ENCODE peak calls at places on chromosome 2, in ten cellular contexts. One of them, this sample, is unnamed.
A peak's percentile ranks its signal among the peaks of the same experiment; 100 is the strongest.

GRCh38 chr2:207107551-207107950 is 58.2 kb downstream of the KLF7 start:
- DNase-seq in choroid plexus epithelial cell: no peak
- DNase-seq in IMR-90: no peak
- DNase-seq in breast epithelium: no peak
- DNase-seq in GM12865: no peak
- DNase-seq in cardiac muscle cell: no peak
- DNase-seq in bronchial epithelial cell: no peak
- DNase-seq in HFF-Myc: no peak
- DNase-seq in fibroblast of mammary gland: no peak
- DNase-seq in kidney epithelial cell: no peak
- DNase-seq in this sample: no peak

GRCh38 chr2:21261591-21261990 is 137.8 kb downstream of the TDRD15 start:
- DNase-seq in IMR-90: no peak
- DNase-seq in fibroblast of mammary gland: no peak
- DNase-seq in breast epithelium: no peak
- DNase-seq in cardiac muscle cell: peak; percentile 29
- DNase-seq in GM12865: no peak
- DNase-seq in choroid plexus epithelial cell: no peak
- DNase-seq in kidney epithelial cell: no peak
- DNase-seq in HFF-Myc: no peak
- DNase-seq in bronchial epithelial cell: no peak
- DNase-seq in this sample: no peak

GRCh38 chr2:236968101-236968886 is 117.4 kb upstream of the COPS8 start:
- DNase-seq in choroid plexus epithelial cell: no peak
- DNase-seq in HFF-Myc: no peak
- DNase-seq in IMR-90: no peak
- DNase-seq in GM12865: no peak
- DNase-seq in cardiac muscle cell: no peak
- DNase-seq in bronchial epithelial cell: no peak
- DNase-seq in kidney epithelial cell: no peak
- DNase-seq in breast epithelium: no peak
- DNase-seq in fibroblast of mammary gland: no peak
- DNase-seq in this sample: no peak

GRCh38 chr2:105769504-105769903 is 24.8 kb downstream of the NCK2 start:
- DNase-seq in fibroblast of mammary gland: no peak
- DNase-seq in HFF-Myc: no peak
- DNase-seq in bronchial epithelial cell: no peak
- DNase-seq in GM12865: no peak
- DNase-seq in breast epithelium: no peak
- DNase-seq in choroid plexus epithelial cell: no peak
- DNase-seq in IMR-90: no peak
- DNase-seq in kidney epithelial cell: no peak
- DNase-seq in cardiac muscle cell: no peak
- DNase-seq in this sample: peak; percentile 46

GRCh38 chr2:195150819-195151218 is 506.2 kb upstream of the SLC39A10 start:
- DNase-seq in IMR-90: no peak
- DNase-seq in HFF-Myc: no peak
- DNase-seq in fibroblast of mammary gland: no peak
- DNase-seq in bronchial epithelial cell: no peak
- DNase-seq in breast epithelium: no peak
- DNase-seq in choroid plexus epithelial cell: no peak
- DNase-seq in kidney epithelial cell: no peak
- DNase-seq in GM12865: no peak
- DNase-seq in cardiac muscle cell: no peak
- DNase-seq in this sample: no peak

GRCh38 chr2:196718796-196719564 is 79.5 kb downstream of the CCDC150 start:
- DNase-seq in fibroblast of mammary gland: peak; percentile 92
- DNase-seq in IMR-90: peak; percentile 75
- DNase-seq in cardiac muscle cell: peak; percentile 52
- DNase-seq in kidney epithelial cell: peak; percentile 43
- DNase-seq in bronchial epithelial cell: no peak
- DNase-seq in breast epithelium: no peak
- DNase-seq in GM12865: no peak
- DNase-seq in HFF-Myc: peak; percentile 48
- DNase-seq in choroid plexus epithelial cell: peak; percentile 91
- DNase-seq in this sample: peak; percentile 60

GRCh38 chr2:109129921-109130725 is 1.1 kb downstream of the SH3RF3 start:
- DNase-seq in GM12865: peak; percentile 29
- DNase-seq in fibroblast of mammary gland: peak; percentile 29
- DNase-seq in bronchial epithelial cell: no peak
- DNase-seq in HFF-Myc: no peak
- DNase-seq in breast epithelium: no peak
- DNase-seq in cardiac muscle cell: no peak
- DNase-seq in kidney epithelial cell: no peak
- DNase-seq in choroid plexus epithelial cell: peak; percentile 23
- DNase-seq in IMR-90: peak; percentile 56
- DNase-seq in this sample: no peak

GRCh38 chr2:151260492-151261239 is 997 bp downstream of the RBM43 start:
- DNase-seq in fibroblast of mammary gland: peak; percentile 52
- DNase-seq in HFF-Myc: no peak
- DNase-seq in IMR-90: peak; percentile 43
- DNase-seq in GM12865: no peak
- DNase-seq in choroid plexus epithelial cell: peak; percentile 51
- DNase-seq in cardiac muscle cell: no peak
- DNase-seq in kidney epithelial cell: no peak
- DNase-seq in breast epithelium: no peak
- DNase-seq in bronchial epithelial cell: peak; percentile 34
- DNase-seq in this sample: peak; percentile 58

GRCh38 chr2:66270247-66270646 is 164.7 kb upstream of the MEIS1 start:
- DNase-seq in HFF-Myc: no peak
- DNase-seq in choroid plexus epithelial cell: no peak
- DNase-seq in fibroblast of mammary gland: no peak
- DNase-seq in breast epithelium: no peak
- DNase-seq in kidney epithelial cell: no peak
- DNase-seq in GM12865: no peak
- DNase-seq in bronchial epithelial cell: peak; percentile 45
- DNase-seq in cardiac muscle cell: no peak
- DNase-seq in IMR-90: no peak
- DNase-seq in this sample: no peak

GRCh38 chr2:173148520-173148919 is 72.9 kb downstream of the MAP3K20 start:
- DNase-seq in breast epithelium: no peak
- DNase-seq in fibroblast of mammary gland: no peak
- DNase-seq in HFF-Myc: no peak
- DNase-seq in cardiac muscle cell: no peak
- DNase-seq in choroid plexus epithelial cell: peak; percentile 57
- DNase-seq in IMR-90: peak; percentile 23
- DNase-seq in kidney epithelial cell: no peak
- DNase-seq in GM12865: no peak
- DNase-seq in bronchial epithelial cell: peak; percentile 74
- DNase-seq in this sample: peak; percentile 57

GRCh38 chr2:31038385-31038784 is 99.9 kb downstream of the GALNT14 start:
- DNase-seq in breast epithelium: no peak
- DNase-seq in GM12865: no peak
- DNase-seq in kidney epithelial cell: no peak
- DNase-seq in bronchial epithelial cell: no peak
- DNase-seq in IMR-90: no peak
- DNase-seq in cardiac muscle cell: no peak
- DNase-seq in HFF-Myc: no peak
- DNase-seq in fibroblast of mammary gland: no peak
- DNase-seq in choroid plexus epithelial cell: no peak
- DNase-seq in this sample: no peak

DNA sequence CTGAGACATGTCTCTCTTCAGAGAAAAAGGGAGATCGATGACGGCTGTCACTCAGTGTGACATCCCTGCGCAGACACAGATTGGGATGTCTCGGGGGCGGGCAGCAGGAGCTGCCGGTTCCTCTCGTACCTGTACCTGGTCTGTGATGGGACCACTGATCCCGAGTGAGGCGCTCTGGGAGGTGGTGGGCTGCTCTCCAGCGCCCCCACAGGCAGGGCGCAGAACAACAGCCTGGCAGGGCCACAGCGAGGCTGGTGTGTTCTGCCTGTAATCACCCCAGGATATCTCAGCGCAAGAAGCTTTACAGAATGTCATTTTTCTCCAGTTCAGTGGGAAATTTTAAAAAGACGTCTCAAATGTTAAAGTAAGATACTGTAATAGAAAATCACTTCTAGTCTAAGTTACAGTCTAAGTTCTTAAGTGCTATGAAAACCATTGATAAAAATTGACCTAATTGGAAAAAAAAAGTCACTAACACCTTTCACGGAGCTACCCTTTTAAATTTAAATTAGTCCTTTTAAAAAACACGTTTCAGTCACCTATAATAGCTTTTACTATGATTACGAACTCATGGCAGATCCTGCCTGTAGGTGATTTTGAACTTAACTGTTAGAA is 189.8 kb downstream of the SNTG2 start:
- DNase-seq in fibroblast of mammary gland: no peak
- DNase-seq in choroid plexus epithelial cell: peak; percentile 34
- DNase-seq in cardiac muscle cell: peak; percentile 48
- DNase-seq in breast epithelium: no peak
- DNase-seq in GM12865: no peak
- DNase-seq in kidney epithelial cell: no peak
- DNase-seq in bronchial epithelial cell: no peak
- DNase-seq in HFF-Myc: no peak
- DNase-seq in IMR-90: no peak
- DNase-seq in this sample: no peak
- TF ChIP-seq CTCF in fibroblast of mammary gland: peak; percentile 62
- TF ChIP-seq CTCF in choroid plexus epithelial cell: peak; percentile 91
- TF ChIP-seq CTCF in cardiac muscle cell: peak; percentile 68
- TF ChIP-seq CTCF in breast epithelium: peak; percentile 55
- TF ChIP-seq CTCF in GM12865: peak; percentile 66
- TF ChIP-seq CTCF in kidney epithelial cell: peak; percentile 90
- TF ChIP-seq CTCF in bronchial epithelial cell: peak; percentile 54
- TF ChIP-seq CTCF in HFF-Myc: peak; percentile 74
- TF ChIP-seq CTCF in IMR-90: peak; percentile 60
- TF ChIP-seq CTCF in this sample: peak; percentile 76

GRCh38 chr2:10120938-10121574 is 1.5 kb upstream of the RRM2 start:
- DNase-seq in bronchial epithelial cell: no peak
- DNase-seq in kidney epithelial cell: no peak
- DNase-seq in IMR-90: peak; percentile 21
- DNase-seq in breast epithelium: no peak
- DNase-seq in choroid plexus epithelial cell: peak; percentile 45
- DNase-seq in fibroblast of mammary gland: peak; percentile 43
- DNase-seq in cardiac muscle cell: no peak
- DNase-seq in HFF-Myc: no peak
- DNase-seq in GM12865: peak; percentile 64
- DNase-seq in this sample: no peak
- H3K4me3 ChIP-seq in bronchial epithelial cell: peak overlapping the region; percentile 50
- H3K4me3 ChIP-seq in kidney epithelial cell: peak overlapping the region; percentile 74
- H3K4me3 ChIP-seq in IMR-90: peak overlapping the region; percentile 74
- H3K4me3 ChIP-seq in breast epithelium: peak overlapping the region; percentile 50
- H3K4me3 ChIP-seq in choroid plexus epithelial cell: peak overlapping the region; percentile 78
- H3K4me3 ChIP-seq in fibroblast of mammary gland: peak overlapping the region; percentile 76
- H3K4me3 ChIP-seq in cardiac muscle cell: peak overlapping the region; percentile 48
- H3K4me3 ChIP-seq in HFF-Myc: peak overlapping the region; percentile 91
- H3K4me3 ChIP-seq in GM12865: peak overlapping the region; percentile 90
- H3K4me3 ChIP-seq in this sample: peak overlapping the region; percentile 65

DNA sequence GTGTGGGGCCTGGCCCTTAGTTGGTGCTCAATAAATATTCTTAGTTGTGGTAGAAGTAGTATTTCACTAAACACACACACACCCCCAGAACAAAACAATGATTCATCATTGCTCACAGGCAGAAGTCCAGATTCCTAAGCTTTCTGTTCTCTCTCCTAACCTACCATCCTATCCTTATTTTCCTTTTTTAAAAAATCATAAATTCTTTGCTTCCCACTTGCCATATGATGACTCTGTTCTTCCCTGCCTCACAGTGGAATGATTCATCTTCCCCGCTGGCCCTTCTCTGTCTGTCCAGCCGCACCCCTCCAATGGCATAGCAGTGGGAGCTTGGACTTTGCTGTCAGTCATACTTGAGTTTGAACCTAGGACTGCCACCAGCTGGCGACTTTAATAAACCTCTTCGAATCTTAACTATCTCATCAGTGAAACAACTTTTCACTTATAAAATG is 5.2 kb downstream of the EML6 start:
- DNase-seq in IMR-90: peak; percentile 88
- DNase-seq in cardiac muscle cell: no peak
- DNase-seq in breast epithelium: no peak
- DNase-seq in choroid plexus epithelial cell: peak; percentile 75
- DNase-seq in kidney epithelial cell: peak; percentile 31
- DNase-seq in fibroblast of mammary gland: peak; percentile 96
- DNase-seq in bronchial epithelial cell: peak; percentile 93
- DNase-seq in GM12865: no peak
- DNase-seq in HFF-Myc: peak; percentile 51
- DNase-seq in this sample: peak; percentile 87
- TF ChIP-seq CTCF in IMR-90: no peak
- TF ChIP-seq CTCF in cardiac muscle cell: no peak
- TF ChIP-seq CTCF in breast epithelium: no peak
- TF ChIP-seq CTCF in choroid plexus epithelial cell: peak; percentile 19
- TF ChIP-seq CTCF in kidney epithelial cell: no peak
- TF ChIP-seq CTCF in fibroblast of mammary gland: no peak
- TF ChIP-seq CTCF in bronchial epithelial cell: no peak
- TF ChIP-seq CTCF in GM12865: no peak
- TF ChIP-seq CTCF in HFF-Myc: no peak
- TF ChIP-seq CTCF in this sample: peak; percentile 2

GRCh38 chr2:100562613-100563406 is at the start of gene PDCL3:
- DNase-seq in GM12865: peak; percentile 99
- DNase-seq in fibroblast of mammary gland: peak; percentile 99
- DNase-seq in cardiac muscle cell: peak; percentile 98
- DNase-seq in IMR-90: peak; percentile 99
- DNase-seq in bronchial epithelial cell: peak; percentile 97
- DNase-seq in HFF-Myc: peak; percentile 99
- DNase-seq in kidney epithelial cell: peak; percentile 98
- DNase-seq in choroid plexus epithelial cell: peak; percentile 100
- DNase-seq in breast epithelium: peak; percentile 92
- DNase-seq in this sample: peak; percentile 99

GRCh38 chr2:100561191-100561590 is 1.6 kb upstream of the PDCL3 start:
- DNase-seq in GM12865: no peak
- DNase-seq in HFF-Myc: no peak
- DNase-seq in kidney epithelial cell: no peak
- DNase-seq in cardiac muscle cell: no peak
- DNase-seq in choroid plexus epithelial cell: no peak
- DNase-seq in bronchial epithelial cell: peak; percentile 71
- DNase-seq in breast epithelium: no peak
- DNase-seq in IMR-90: no peak
- DNase-seq in fibroblast of mammary gland: peak; percentile 5
- DNase-seq in this sample: no peak

GRCh38 chr2:100554788-100555407 is 7.9 kb upstream of the PDCL3 start:
- DNase-seq in kidney epithelial cell: no peak
- DNase-seq in fibroblast of mammary gland: no peak
- DNase-seq in breast epithelium: no peak
- DNase-seq in GM12865: no peak
- DNase-seq in choroid plexus epithelial cell: no peak
- DNase-seq in bronchial epithelial cell: no peak
- DNase-seq in HFF-Myc: no peak
- DNase-seq in cardiac muscle cell: no peak
- DNase-seq in IMR-90: no peak
- DNase-seq in this sample: no peak

GRCh38 chr2:100563407-100564247 is 834 bp downstream of the PDCL3 start:
- DNase-seq in HFF-Myc: no peak
- DNase-seq in choroid plexus epithelial cell: no peak
- DNase-seq in fibroblast of mammary gland: no peak
- DNase-seq in bronchial epithelial cell: no peak
- DNase-seq in kidney epithelial cell: no peak
- DNase-seq in breast epithelium: no peak
- DNase-seq in IMR-90: no peak
- DNase-seq in GM12865: no peak
- DNase-seq in cardiac muscle cell: no peak
- DNase-seq in this sample: no peak

DNA sequence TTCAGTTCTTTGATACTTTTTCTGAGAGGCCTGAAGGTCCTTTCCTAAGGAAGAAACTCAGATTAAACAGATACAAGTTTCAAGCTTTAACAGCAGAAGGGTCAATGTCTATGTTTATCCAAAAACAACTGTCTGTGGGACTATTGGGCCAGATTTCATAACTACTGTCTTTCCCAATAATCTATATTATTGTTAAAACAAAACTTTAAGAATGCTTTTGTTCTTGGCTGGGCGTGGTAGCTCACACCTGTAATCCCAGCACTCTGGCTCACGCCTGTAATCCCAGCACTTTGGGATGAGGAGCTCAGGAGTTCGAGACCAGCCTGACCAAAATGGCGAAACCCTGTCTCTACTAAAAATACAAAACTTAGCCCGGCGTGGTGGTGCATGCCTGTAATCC is 2.4 kb upstream of the PDCL3 start:
- DNase-seq in kidney epithelial cell: no peak
- DNase-seq in GM12865: no peak
- DNase-seq in choroid plexus epithelial cell: no peak
- DNase-seq in HFF-Myc: no peak
- DNase-seq in fibroblast of mammary gland: no peak
- DNase-seq in bronchial epithelial cell: no peak
- DNase-seq in cardiac muscle cell: no peak
- DNase-seq in IMR-90: no peak
- DNase-seq in breast epithelium: no peak
- DNase-seq in this sample: no peak
- H3K4me3 ChIP-seq in kidney epithelial cell: no peak overlapping the region
- H3K4me3 ChIP-seq in GM12865: no peak overlapping the region
- H3K4me3 ChIP-seq in choroid plexus epithelial cell: no peak overlapping the region
- H3K4me3 ChIP-seq in HFF-Myc: no peak overlapping the region
- H3K4me3 ChIP-seq in fibroblast of mammary gland: no peak overlapping the region
- H3K4me3 ChIP-seq in bronchial epithelial cell: no peak overlapping the region
- H3K4me3 ChIP-seq in cardiac muscle cell: no peak overlapping the region
- H3K4me3 ChIP-seq in IMR-90: no peak overlapping the region
- H3K4me3 ChIP-seq in breast epithelium: no peak overlapping the region
- H3K4me3 ChIP-seq in this sample: no peak overlapping the region

This sample was measured in cardiac fibroblast.